ENCODE peak calls at places on chromosomes 5 and 9, in ten cellular contexts. I is fibroblast of mammary gland, A is uterus, J is mucosa of descending colon, H is spleen, E is Peyer's patch, D is K562, U is A549, Y is HL-60, L is IMR-90. Z is an unnamed sample.

GRCh38 chr9:38255599-38255998 is 136.9 kb upstream of the ALDH1B1 start:
- DNase-seq in I (no peak), A (no peak), J (no peak), H (no peak), E (no peak), D (no peak), U (no peak), Y (no peak), L (no peak), Z (no peak)

GRCh38 chr5:98402130-98402529 is 371.3 kb upstream of the RGMB start:
- DNase-seq in I (no peak), A (no peak), J (no peak), H (no peak), E (no peak), D (no peak), U (no peak), Y (no peak), L (no peak), Z (no peak)

GRCh38 chr9:137969008-137969407 is 91.4 kb downstream of the CACNA1B start:
- DNase-seq in I (no peak), A (no peak), J (no peak), H (peak; percentile 50), E (peak; percentile 26), D (no peak), U (no peak), Y (no peak), L (no peak), Z (no peak)

GRCh38 chr9:126722252-126722921 is 82.5 kb upstream of the ZBTB43 start:
- DNase-seq in I (peak; percentile 17), A (peak; percentile 71), J (peak; percentile 75), H (peak; percentile 98), E (peak; percentile 95), D (peak; percentile 85), U (peak; percentile 66), Y (peak; percentile 26), L (no peak), Z (no peak)

GRCh38 chr5:154677921-154678320 is 77.3 kb upstream of the LARP1 start:
- DNase-seq in I (no peak), A (no peak), J (no peak), H (no peak), E (no peak), D (peak; percentile 48), U (peak; percentile 11), Y (peak; percentile 38), L (peak; percentile 19), Z (no peak)

GRCh38 chr5:141618030-141618803 is 583 bp downstream of the DIAPH1 start:
- DNase-seq in I (peak; percentile 27), A (peak; percentile 41), J (peak; percentile 68), H (peak; percentile 83), E (peak; percentile 77), D (peak; percentile 87), U (peak; percentile 78), Y (no peak), L (peak; percentile 13), Z (no peak)

GRCh38 chr9:80605129-80605528 is 1033.4 kb downstream of the TLE4 start:
- DNase-seq in I (peak; percentile 49), A (no peak), J (no peak), H (no peak), E (no peak), D (no peak), U (peak; percentile 35), Y (no peak), L (peak; percentile 66), Z (peak; percentile 16)

GRCh38 chr5:62934319-62934718 is 355.7 kb downstream of the LRRC70 start:
- DNase-seq in I (no peak), A (no peak), J (no peak), H (no peak), E (no peak), D (no peak), U (no peak), Y (no peak), L (no peak), Z (no peak)

GRCh38 chr9:121598167-121599000 is 53.0 kb upstream of the DAB2IP start:
- DNase-seq in I (peak; percentile 50), A (peak; percentile 87), J (peak; percentile 23), H (no peak), E (peak; percentile 62), D (no peak), U (no peak), Y (no peak), L (peak; percentile 86), Z (peak; percentile 46)

GRCh38 chr9:116411506-116411905 is 257.9 kb downstream of the PAPPA start:
- DNase-seq in I (no peak), A (no peak), J (no peak), H (no peak), E (no peak), D (no peak), U (no peak), Y (no peak), L (no peak), Z (no peak)

GRCh38 chr9:63859475-63860215 is 1425.4 kb downstream of the FOXD4L5 start:
- DNase-seq in I (peak; percentile 0), A (peak; percentile 20), J (peak; percentile 2), H (peak; percentile 71), E (no peak), D (peak; percentile 79), U (peak; percentile 84), Y (no peak), L (no peak), Z (no peak)

GRCh38 chr9:17589771-17590170 is 10.9 kb downstream of the SH3GL2 start:
- DNase-seq in I (no peak), A (no peak), J (no peak), H (no peak), E (no peak), D (no peak), U (no peak), Y (no peak), L (no peak), Z (no peak)
- TF ChIP-seq CTCF in I (no peak), A (no peak), J (no peak), H (no peak), E (no peak), D (no peak), U (no peak), Y (no peak), L (no peak), Z (no peak)

GRCh38 chr9:98101868-98102273 is 17.2 kb downstream of the TRIM14 start:
- DNase-seq in I (no peak), A (no peak), J (peak; percentile 55), H (peak; percentile 93), E (peak; percentile 95), D (no peak), U (no peak), Y (peak; percentile 86), L (peak; percentile 17), Z (no peak)
- H3K4me3 ChIP-seq in I (no peak overlapping the region), A (no peak overlapping the region), J (no peak overlapping the region), H (no peak overlapping the region), E (no peak overlapping the region), D (no peak overlapping the region), U (no peak overlapping the region), Y (no peak overlapping the region), L (no peak overlapping the region), Z (no peak overlapping the region)

GRCh38 chr5:149349382-149349781 is 4.1 kb downstream of the GRPEL2 start:
- DNase-seq in I (no peak), A (no peak), J (no peak), H (no peak), E (no peak), D (no peak), U (no peak), Y (no peak), L (no peak), Z (no peak)

GRCh38 chr5:149348463-149348862 is 3.2 kb downstream of the GRPEL2 start:
- DNase-seq in I (no peak), A (no peak), J (no peak), H (no peak), E (no peak), D (no peak), U (no peak), Y (no peak), L (no peak), Z (no peak)

GRCh38 chr5:149341846-149342245 is 3.5 kb upstream of the GRPEL2 start:
- DNase-seq in I (no peak), A (no peak), J (no peak), H (no peak), E (no peak), D (no peak), U (no peak), Y (no peak), L (no peak), Z (no peak)

GRCh38 chr5:149345892-149346222 is 558 bp downstream of the GRPEL2 start:
- DNase-seq in I (peak; percentile 35), A (no peak), J (no peak), H (no peak), E (no peak), D (peak; percentile 43), U (peak; percentile 23), Y (no peak), L (peak; percentile 50), Z (no peak)

DNA sequence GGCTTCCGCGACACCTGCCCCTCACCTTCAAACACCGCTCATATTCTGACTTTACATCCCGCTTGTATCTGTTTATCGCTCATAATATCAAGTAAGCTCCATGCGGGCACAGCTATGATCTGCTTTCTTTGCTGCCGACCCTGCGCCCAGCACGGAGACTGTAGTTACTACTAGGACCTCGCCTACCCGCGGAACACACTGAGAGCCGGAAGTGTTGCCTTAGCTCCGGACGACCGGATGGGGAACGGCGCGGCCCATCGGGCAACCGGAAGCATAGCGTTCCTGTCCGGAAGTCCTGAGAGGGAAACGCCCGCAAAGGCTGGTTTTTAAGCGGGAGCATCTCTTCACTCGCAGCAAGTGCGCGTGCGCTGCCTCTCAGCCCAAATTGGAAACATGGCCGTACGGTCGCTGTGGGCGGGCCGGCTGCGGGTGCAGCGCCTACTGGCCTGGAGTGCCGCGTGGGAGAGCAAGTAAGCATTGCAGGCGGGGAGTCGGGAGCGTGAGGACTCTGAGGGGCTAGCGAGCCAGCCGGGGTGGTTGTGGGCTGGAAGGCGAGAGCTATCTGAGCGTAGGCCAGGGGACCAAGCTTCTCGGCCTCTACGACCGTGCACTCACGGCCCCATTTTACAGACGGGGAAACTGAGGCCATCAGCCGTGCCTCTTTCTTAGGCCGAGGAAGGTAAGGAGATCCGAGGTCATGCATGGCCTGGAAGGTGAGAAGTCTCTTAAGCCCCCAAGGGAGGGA is at the start of gene GRPEL2:
- DNase-seq in I (peak; percentile 96), A (peak; percentile 95), J (peak; percentile 95), H (peak; percentile 96), E (peak; percentile 97), D (peak; percentile 99), U (peak; percentile 98), Y (peak; percentile 98), L (peak; percentile 98), Z (peak; percentile 89)
- TF ChIP-seq CTCF in I (no peak), A (no peak), J (peak; percentile 11), H (no peak), E (no peak), D (no peak), U (peak; percentile 8), Y (no peak), L (no peak), Z (no peak)

DNA sequence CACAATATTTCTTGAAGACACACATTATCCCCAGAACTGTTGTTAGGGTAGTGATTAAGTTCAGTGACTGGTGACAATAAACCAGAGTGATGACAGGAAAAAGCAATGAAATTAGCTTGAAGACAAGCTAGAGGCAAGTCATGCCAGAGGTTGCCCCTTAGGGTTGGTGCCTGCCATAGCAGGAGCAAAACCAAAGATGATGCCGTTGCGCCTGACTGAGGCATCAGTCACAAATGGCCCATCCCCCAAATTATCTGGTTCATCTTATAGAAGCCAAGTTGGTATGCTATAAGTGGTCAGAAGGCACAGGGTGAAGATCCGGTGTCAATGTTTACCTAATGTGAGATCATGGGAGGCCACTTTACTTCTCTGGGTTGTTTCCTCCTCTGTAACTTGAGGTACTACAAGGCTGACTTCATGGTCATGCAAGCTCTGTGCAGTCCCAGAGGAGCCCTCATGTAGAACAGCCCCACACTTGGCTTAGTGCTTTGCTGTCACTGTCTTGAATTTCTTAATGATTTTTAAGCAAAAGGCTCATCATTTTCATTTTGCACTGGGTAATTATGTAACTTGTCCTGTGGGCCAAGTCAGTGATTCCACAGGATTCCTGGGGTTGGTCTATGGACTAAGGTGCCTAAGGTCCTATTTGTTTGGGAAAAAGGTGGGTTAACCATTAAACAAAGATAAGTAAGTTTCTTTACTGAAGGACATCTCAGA is 211.3 kb downstream of the MAN2A1 start:
- DNase-seq in I (no peak), A (no peak), J (no peak), H (no peak), E (no peak), D (no peak), U (peak; percentile 1), Y (no peak), L (no peak), Z (no peak)
- H3K4me3 ChIP-seq in I (no peak overlapping the region), A (no peak overlapping the region), J (no peak overlapping the region), H (no peak overlapping the region), E (peak overlapping the region; percentile 17), D (no peak overlapping the region), U (no peak overlapping the region), Y (no peak overlapping the region), L (no peak overlapping the region), Z (no peak overlapping the region)